ENCODE peak calls at places on chromosomes 4 and X, in seven cellular contexts. K is upper lobe of right lung, T is brain microvascular endothelial cell, B is cardiac muscle cell, I is kidney epithelial cell, Q is ascending aorta, L is stomach. E is an unnamed sample.

GRCh38 chr4:82865592-82865991 is 25.4 kb downstream of the SEC31A start:
- DNase-seq in K (no peak), T (peak; percentile 75), B (no peak), I (peak; percentile 58), Q (no peak), L (no peak), E (no peak)

GRCh38 chrX:26670521-26670920 is 454.6 kb downstream of the MAGEB5 start:
- DNase-seq in K (no peak), T (no peak), B (no peak), I (no peak), Q (no peak), L (no peak), E (no peak)

GRCh38 chr4:77385124-77385969 is 220.3 kb upstream of the CXCL13 start:
- DNase-seq in K (no peak), T (peak; percentile 69), B (peak; percentile 73), I (no peak), Q (no peak), L (peak; percentile 75), E (no peak)

GRCh38 chrX:63349307-63349706 is 1.8 kb downstream of the SPIN4 start:
- DNase-seq in K (no peak), T (no peak), B (peak; percentile 4), I (no peak), Q (no peak), L (no peak), E (no peak)

GRCh38 chrX:103656623-103657022 is 27.8 kb downstream of the TCEAL1 start:
- DNase-seq in K (no peak), T (peak; percentile 62), B (no peak), I (peak; percentile 50), Q (no peak), L (no peak), E (peak; percentile 71)

GRCh38 chrX:112818114-112819012 is 22.3 kb downstream of the AMOT start:
- DNase-seq in K (no peak), T (no peak), B (no peak), I (no peak), Q (no peak), L (no peak), E (no peak)

GRCh38 chr4:102356562-102357202 is 11.4 kb upstream of the SLC39A8 start:
- DNase-seq in K (no peak), T (no peak), B (no peak), I (no peak), Q (no peak), L (no peak), E (no peak)

GRCh38 chr4:121199742-121200561 is 35.8 kb upstream of the TNIP3 start:
- DNase-seq in K (no peak), T (no peak), B (no peak), I (no peak), Q (no peak), L (no peak), E (no peak)

GRCh38 chr4:42083816-42084215 is 68.6 kb downstream of the BEND4 start:
- DNase-seq in K (no peak), T (no peak), B (no peak), I (no peak), Q (no peak), L (no peak), E (no peak)

GRCh38 chrX:150163956-150164726 is 199.0 kb upstream of the MAMLD1 start:
- DNase-seq in K (no peak), T (no peak), B (no peak), I (no peak), Q (no peak), L (no peak), E (no peak)

GRCh38 chrX:54357414-54358377 is at the start of gene WNK3:
- DNase-seq in K (peak; percentile 81), T (peak; percentile 67), B (peak; percentile 88), I (peak; percentile 19), Q (peak; percentile 18), L (peak; percentile 63), E (peak; percentile 80)

GRCh38 chr4:66016240-66016639 is 346.0 kb upstream of the EPHA5 start:
- DNase-seq in K (no peak), T (no peak), B (no peak), I (no peak), Q (no peak), L (no peak), E (no peak)

GRCh38 chr4:8940792-8941491 is 69.3 kb upstream of the HMX1 start:
- DNase-seq in K (no peak), T (no peak), B (peak; percentile 8), I (no peak), Q (no peak), L (no peak), E (no peak)

GRCh38 chr4:142637654-142638053 is 208.4 kb downstream of the INPP4B start:
- DNase-seq in K (no peak), T (no peak), B (no peak), I (no peak), Q (no peak), L (no peak), E (no peak)

GRCh38 chrX:71615954-71616353 is 2.4 kb downstream of the CXCR3 start:
- DNase-seq in K (no peak), T (no peak), B (no peak), I (no peak), Q (no peak), L (no peak), E (no peak)

GRCh38 chr4:144113546-144113945 is 27.0 kb downstream of the GYPA start:
- DNase-seq in K (no peak), T (no peak), B (no peak), I (no peak), Q (no peak), L (no peak), E (no peak)

DNA sequence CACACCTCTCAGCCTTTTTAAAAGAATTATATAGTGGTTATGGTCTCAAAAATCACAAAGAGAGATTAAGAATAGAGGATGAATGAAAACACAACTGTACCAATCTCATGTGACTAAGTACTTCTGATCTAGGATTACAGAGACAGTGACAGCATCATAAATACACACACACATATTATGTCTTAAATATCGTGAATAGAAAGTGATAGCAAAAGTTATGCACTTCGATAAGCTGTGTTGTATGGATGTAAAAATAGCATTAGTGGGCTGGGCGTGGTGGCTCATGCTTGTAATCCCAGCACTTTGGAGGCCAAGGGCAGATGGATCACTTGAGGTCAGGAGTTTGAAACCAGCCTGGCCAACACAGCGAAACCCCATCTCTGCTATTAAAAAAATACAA is 25.0 kb downstream of the GYPA start:
- DNase-seq in K (no peak), T (no peak), B (no peak), I (no peak), Q (no peak), L (no peak), E (no peak)
- H3K4me3 ChIP-seq in K (no peak overlapping the region), T (no peak overlapping the region), B (no peak overlapping the region), I (no peak overlapping the region), Q (no peak overlapping the region), L (no peak overlapping the region), E (no peak overlapping the region)

GRCh38 chr4:81376720-81377119 is 95.0 kb downstream of the RASGEF1B start:
- DNase-seq in K (no peak), T (no peak), B (no peak), I (no peak), Q (no peak), L (no peak), E (no peak)

GRCh38 chr4:81380364-81380853 is 91.3 kb downstream of the RASGEF1B start:
- DNase-seq in K (no peak), T (no peak), B (no peak), I (no peak), Q (no peak), L (no peak), E (no peak)

GRCh38 chr4:81375745-81376144 is 96.0 kb downstream of the RASGEF1B start:
- DNase-seq in K (no peak), T (no peak), B (no peak), I (no peak), Q (no peak), L (no peak), E (no peak)

GRCh38 chr4:81378398-81378797 is 93.3 kb downstream of the RASGEF1B start:
- DNase-seq in K (no peak), T (no peak), B (no peak), I (no peak), Q (no peak), L (no peak), E (no peak)

GRCh38 chr4:81377231-81377630 is 94.5 kb downstream of the RASGEF1B start:
- DNase-seq in K (no peak), T (no peak), B (no peak), I (no peak), Q (no peak), L (no peak), E (no peak)
- H3K4me3 ChIP-seq in K (no peak overlapping the region), T (no peak overlapping the region), B (no peak overlapping the region), I (no peak overlapping the region), Q (no peak overlapping the region), L (no peak overlapping the region), E (no peak overlapping the region)

DNA sequence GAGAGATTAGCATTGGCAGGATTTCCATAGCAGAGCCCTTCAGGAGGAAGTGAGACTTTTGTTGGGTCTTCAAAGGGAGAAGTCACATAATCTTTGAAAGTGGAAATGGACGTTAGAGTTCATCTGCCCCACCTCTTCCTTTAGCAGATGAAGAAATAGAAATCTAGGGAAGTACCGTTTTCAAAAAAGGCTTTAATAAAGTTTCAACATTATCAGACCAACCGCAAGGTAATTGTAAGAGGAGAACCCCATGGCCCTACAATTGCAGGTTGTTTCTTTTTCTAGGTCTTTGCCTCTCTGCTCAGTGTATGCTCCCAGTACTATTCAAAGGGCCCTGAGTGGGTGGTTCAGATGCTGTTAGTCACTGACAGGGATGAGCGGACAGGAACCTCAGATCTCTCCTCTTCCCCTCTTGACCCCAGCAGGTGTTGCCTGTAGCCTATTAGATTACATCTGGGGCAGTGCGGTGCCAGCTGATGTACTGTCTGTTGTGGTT is 48.6 kb upstream of the AP1S2 start:
- DNase-seq in K (no peak), T (no peak), B (no peak), I (no peak), Q (no peak), L (no peak), E (no peak)
- H3K4me3 ChIP-seq in K (no peak overlapping the region), T (no peak overlapping the region), B (no peak overlapping the region), I (no peak overlapping the region), Q (no peak overlapping the region), L (no peak overlapping the region), E (no peak overlapping the region)

GRCh38 chr4:89645512-89645911 is 191.4 kb downstream of the SNCA start:
- DNase-seq in K (no peak), T (no peak), B (no peak), I (no peak), Q (no peak), L (no peak), E (no peak)

GRCh38 chr4:89639395-89639794 is 197.6 kb downstream of the SNCA start:
- DNase-seq in K (no peak), T (no peak), B (no peak), I (no peak), Q (no peak), L (no peak), E (no peak)

GRCh38 chr4:89641367-89641687 is 195.6 kb downstream of the SNCA start:
- DNase-seq in K (no peak), T (no peak), B (no peak), I (no peak), Q (no peak), L (no peak), E (no peak)

DNA sequence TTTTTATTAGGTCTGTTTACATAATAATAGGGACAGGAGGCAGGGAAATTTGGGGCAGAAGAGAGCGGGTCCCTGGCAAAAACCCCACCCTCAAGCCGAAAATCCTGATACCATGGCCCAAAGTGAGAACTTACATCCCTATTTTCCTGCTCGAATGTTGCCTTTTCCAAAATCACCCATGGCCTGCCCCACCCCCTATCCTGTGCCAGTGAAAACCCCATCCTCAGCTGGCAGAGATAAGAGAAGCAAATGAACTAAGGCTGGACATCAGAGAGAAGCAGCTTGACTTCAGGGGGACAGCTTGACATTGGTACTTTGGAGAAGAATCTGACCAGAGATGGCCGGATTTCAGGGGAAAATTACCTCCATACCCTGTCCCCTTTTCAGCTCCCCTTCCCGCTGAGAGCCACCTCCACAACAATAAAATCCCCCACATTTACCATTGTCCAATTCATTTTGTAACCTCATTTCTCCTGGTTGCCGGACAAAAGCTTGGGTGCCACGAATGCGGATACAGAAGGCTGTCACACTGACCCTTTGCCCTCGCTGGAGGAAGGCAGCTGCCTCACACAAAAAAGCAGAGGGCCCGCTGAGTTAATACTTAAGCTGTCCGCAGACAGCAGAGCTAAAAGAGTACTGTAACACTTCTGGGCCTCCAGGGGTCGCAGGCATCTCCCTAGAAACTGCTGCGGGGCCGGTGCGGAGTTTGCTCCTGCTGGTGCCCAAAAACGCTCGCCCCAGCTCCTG is 196.2 kb downstream of the SNCA start:
- DNase-seq in K (peak; percentile 65), T (peak; percentile 42), B (peak; percentile 86), I (peak; percentile 16), Q (no peak), L (no peak), E (peak; percentile 45)
- H3K4me3 ChIP-seq in K (no peak overlapping the region), T (peak overlapping the region; percentile 41), B (no peak overlapping the region), I (peak overlapping the region; percentile 6), Q (no peak overlapping the region), L (no peak overlapping the region), E (no peak overlapping the region)